ENCODE peak calls at places on chromosome 15, in eight cellular contexts. C is epithelial cell of esophagus; H is CD4-positive, alpha-beta memory T cell; U is naive thymus-derived CD8-positive, alpha-beta T cell; Y is activated CD8-positive, alpha-beta memory T cell treated with anti-CD3 and anti-CD28 coated beads, Interleukin-2, amount 10 ng/mL, durations not matched to agents 7 days and 5 days; V is HTR-8/SVneo; Z is 8988T; T is cardiac muscle cell. K is an unnamed sample.

GRCh38 chr15:43544266-43544665 is 26.9 kb downstream of the MAP1A start:
- DNase-seq in H (no peak), Z (no peak), U (no peak), V (no peak), T (no peak), Y (no peak), C (no peak), K (no peak)

GRCh38 chr15:48898083-48898482 is 20.1 kb downstream of the EID1 start:
- DNase-seq in Z (no peak), V (no peak), Y (no peak), T (no peak), H (no peak), U (no peak), C (no peak), K (no peak)

GRCh38 chr15:65612616-65612946 is 1.6 kb upstream of the INTS14 start:
- DNase-seq in Z (no peak), Y (no peak), H (no peak), T (no peak), C (peak), U (no peak), V (no peak), K (no peak)

GRCh38 chr15:67175643-67176071 is 78.8 kb downstream of the AAGAB start:
- DNase-seq in Z (no peak), H (no peak), C (peak), Y (no peak), V (no peak), T (peak), U (no peak), K (no peak)

GRCh38 chr15:52808441-52808840 is 18.3 kb upstream of the ONECUT1 start:
- DNase-seq in U (no peak), Z (no peak), H (no peak), T (no peak), C (no peak), V (no peak), Y (no peak), K (no peak)

GRCh38 chr15:56261854-56262509 is 18.3 kb upstream of the RFX7 start:
- DNase-seq in U (no peak), Z (no peak), C (peak), Y (no peak), V (no peak), T (no peak), H (no peak), K (no peak)

GRCh38 chr15:31306426-31307269 is 20.0 kb upstream of the KLF13 start:
- DNase-seq in U (no peak), V (no peak), Z (no peak), C (peak), Y (no peak), H (no peak), T (no peak), K (peak)

GRCh38 chr15:61907753-61908086 is 152.5 kb downstream of the VPS13C start:
- DNase-seq in Y (no peak), T (no peak), H (no peak), C (no peak), V (no peak), U (no peak), Z (no peak), K (no peak)

GRCh38 chr15:100429116-100429728 is 87.4 kb upstream of the ADAMTS17 start:
- DNase-seq in C (no peak), H (no peak), U (no peak), Z (no peak), T (peak), Y (no peak), V (no peak), K (no peak)

GRCh38 chr15:78438595-78439285 is 724 bp downstream of the IREB2 start:
- DNase-seq in Z (peak), C (peak), U (peak), Y (peak), V (peak), H (no peak), T (peak), K (no peak)

GRCh38 chr15:90266061-90266431 is 574 bp downstream of the NGRN start:
- DNase-seq in V (peak), H (no peak), Z (no peak), Y (peak), U (peak), C (peak), T (peak), K (no peak)

GRCh38 chr15:23467110-23467600 is 20.1 kb upstream of the GOLGA6L2 start:
- DNase-seq in Z (no peak), T (peak), H (no peak), V (peak), U (no peak), Y (no peak), C (peak), K (no peak)

GRCh38 chr15:48710952-48711495 is 65.5 kb upstream of the FBN1 start:
- DNase-seq in H (no peak), U (no peak), C (peak), Z (no peak), T (no peak), V (no peak), Y (no peak), K (no peak)

GRCh38 chr15:100265641-100266035 is 76.1 kb downstream of the ADAMTS17 start:
- DNase-seq in Z (no peak), Y (no peak), C (no peak), U (no peak), T (no peak), H (no peak), V (no peak), K (no peak)

GRCh38 chr15:39642011-39642640 is 61.2 kb downstream of the THBS1 start:
- DNase-seq in C (peak), H (no peak), Y (no peak), V (peak), U (no peak), Z (no peak), T (peak), K (no peak)

GRCh38 chr15:32784571-32784970 is 66.8 kb downstream of the GREM1 start:
- DNase-seq in Y (no peak), U (no peak), H (no peak), Z (no peak), T (no peak), C (peak), V (no peak), K (no peak)

GRCh38 chr15:68054658-68055223 is 626 bp downstream of the PIAS1 start:
- DNase-seq in Z (peak), U (peak), V (peak), H (peak), T (peak), C (peak), Y (peak), K (peak)

GRCh38 chr15:63473007-63473748 is 31.2 kb upstream of the USP3 start:
- DNase-seq in H (peak), C (no peak), U (peak), V (no peak), Z (no peak), T (no peak), Y (no peak), K (no peak)

GRCh38 chr15:101123222-101123910 is 128.5 kb downstream of the CHSY1 start:
- DNase-seq in U (no peak), T (peak), C (no peak), Z (no peak), V (no peak), H (no peak), Y (no peak), K (peak)

GRCh38 chr15:40793216-40793989 is 13.5 kb upstream of the ZFYVE19 start:
- DNase-seq in T (peak), Z (no peak), U (no peak), V (no peak), H (no peak), C (peak), Y (no peak), K (peak)

GRCh38 chr15:41565702-41566101 is 6.7 kb downstream of the TYRO3 start:
- DNase-seq in V (no peak), Y (no peak), T (no peak), H (no peak), Z (no peak), C (no peak), U (no peak), K (no peak)

GRCh38 chr15:72952151-72952550 is 100.1 kb upstream of the NEO1 start:
- DNase-seq in C (no peak), V (no peak), T (no peak), Z (no peak), H (no peak), U (no peak), Y (no peak), K (no peak)

GRCh38 chr15:62164500-62165028 is 521 bp downstream of the C2CD4B start:
- DNase-seq in Y (no peak), H (no peak), U (no peak), T (peak), C (peak), Z (peak), V (no peak), K (no peak)

GRCh38 chr15:60673918-60674558 is 195.1 kb upstream of the ICE2 start:
- DNase-seq in Z (no peak), T (peak), Y (no peak), U (no peak), H (no peak), V (peak), C (peak), K (peak)